ENCODE peak calls at places on chromosome 19, in seven cellular contexts. I is NCI-H460; Z is mucosa of gallbladder; T is T-helper 2 cell; Y is frontal cortex; N is kidney; E is stimulated activated CD8-positive, alpha-beta memory T cell treated with anti-CD3 and anti-CD28 coated beads, Interleukin-7, amount 100 ng/mL, for 1 hour. Q is an unnamed sample.

GRCh38 chr19:1045247-1045603 is 5.3 kb downstream of the ABCA7 start:
- DNase-seq in E (no peak), N (peak), T (peak), Z (no peak), Y (no peak), I (peak), Q (no peak)

GRCh38 chr19:49085020-49085867 is at the start of gene SNRNP70:
- DNase-seq in T (peak), Y (peak), Z (peak), I (peak), N (peak), E (peak), Q (peak)

GRCh38 chr19:1064661-1065605 is 2.0 kb upstream of the ARHGAP45 start:
- DNase-seq in Y (peak), Z (peak), T (peak), N (peak), E (no peak), I (peak), Q (no peak)

GRCh38 chr19:38727868-38728660 is 16.2 kb downstream of the CAPN12 start:
- DNase-seq in Z (peak), T (no peak), N (peak), Y (no peak), I (no peak), E (no peak), Q (no peak)

GRCh38 chr19:6228523-6229215 is 51.1 kb downstream of the MLLT1 start:
- DNase-seq in Y (peak), E (no peak), T (no peak), N (peak), Z (no peak), I (no peak), Q (no peak)

GRCh38 chr19:2722541-2723344 is 1.6 kb upstream of the DIRAS1 start:
- DNase-seq in Z (peak), N (peak), T (no peak), E (no peak), Y (no peak), I (peak), Q (peak)

GRCh38 chr19:43966079-43966694 is 15.2 kb downstream of the ZNF221 start:
- DNase-seq in I (no peak), T (no peak), Z (no peak), Y (no peak), N (no peak), E (no peak), Q (no peak)

GRCh38 chr19:18587962-18588610 is 512 bp upstream of the REX1BD start:
- DNase-seq in I (no peak), T (no peak), N (no peak), E (no peak), Y (no peak), Z (no peak), Q (no peak)

GRCh38 chr19:42184401-42184861 is 33.0 kb downstream of the DEDD2 start:
- DNase-seq in I (peak), Z (peak), N (peak), Y (no peak), E (peak), T (peak), Q (peak)

GRCh38 chr19:4361152-4362037 is 18.0 kb downstream of the MPND start:
- DNase-seq in I (no peak), E (no peak), N (peak), Y (no peak), Z (no peak), T (no peak), Q (no peak)

GRCh38 chr19:6233051-6233826 is 46.5 kb downstream of the MLLT1 start:
- DNase-seq in Z (no peak), I (no peak), T (no peak), E (no peak), Y (peak), N (peak), Q (no peak)

GRCh38 chr19:44663996-44664395 is 7.3 kb upstream of the CEACAM19 start:
- DNase-seq in Z (no peak), Y (no peak), T (no peak), N (no peak), I (no peak), E (no peak), Q (no peak)

GRCh38 chr19:1384478-1385110 is 887 bp downstream of the NDUFS7 start:
- DNase-seq in N (no peak), Y (no peak), Z (no peak), I (no peak), E (no peak), T (no peak), Q (no peak)

GRCh38 chr19:49400034-49400433 is 12.0 kb downstream of the KASH5 start:
- DNase-seq in Y (no peak), T (no peak), Z (no peak), N (peak), E (no peak), I (no peak), Q (no peak)

GRCh38 chr19:18494267-18494607 is 27.6 kb downstream of the ELL start:
- DNase-seq in Z (no peak), N (no peak), Y (no peak), E (no peak), I (no peak), T (no peak), Q (no peak)

GRCh38 chr19:1298235-1298634 is 12.6 kb downstream of the EFNA2 start:
- DNase-seq in I (no peak), Z (no peak), E (no peak), T (no peak), Y (no peak), N (no peak), Q (no peak)

GRCh38 chr19:18013621-18014111 is 5.7 kb downstream of the ARRDC2 start:
- DNase-seq in N (no peak), Y (no peak), T (no peak), I (no peak), Z (no peak), E (no peak), Q (no peak)

GRCh38 chr19:4171676-4172075 is 10.7 kb downstream of the SIRT6 start:
- DNase-seq in E (no peak), Z (no peak), I (no peak), Y (no peak), N (no peak), T (no peak), Q (no peak)

Q was measured in HS-27A.